ENCODE peak calls at places on chromosomes 13 and 19, in nine cellular contexts. S is stimulated activated CD4-positive, alpha-beta T cell treated with anti-CD3 and anti-CD28 coated beads, Interleukin-2, amount 100 ng/mL, for 24 hours; P is RCC 7860; Q is GM03348; J is HFFc6; R is cardiac fibroblast; O is head of caudate nucleus; X is type B pancreatic cell; N is heart right ventricle. U is an unnamed sample.

GRCh38 chr19:33860691-33861090 is 64.0 kb downstream of the KCTD15 start:
- DNase-seq in J (no peak), N (no peak), X (peak; percentile 34), P (no peak), Q (no peak), S (no peak), O (no peak), R (no peak), U (no peak)

GRCh38 chr13:32650705-32651311 is 64.6 kb downstream of the PDS5B start:
- DNase-seq in R (peak; percentile 77), J (peak; percentile 46), X (no peak), S (peak; percentile 59), N (peak; percentile 53), O (no peak), Q (peak; percentile 58), P (peak; percentile 23), U (peak; percentile 61)

GRCh38 chr13:98054301-98054700 is 88.6 kb upstream of the FARP1 start:
- DNase-seq in J (no peak), Q (no peak), O (no peak), R (no peak), N (no peak), X (no peak), P (no peak), S (no peak), U (no peak)

GRCh38 chr19:10979950-10980349 is 19.1 kb downstream of the SMARCA4 start:
- DNase-seq in N (no peak), J (no peak), S (peak; percentile 19), X (no peak), P (no peak), R (no peak), O (peak; percentile 19), Q (no peak), U (no peak)

GRCh38 chr13:110283661-110284516 is 23.1 kb downstream of the COL4A1 start:
- DNase-seq in P (no peak), X (no peak), O (no peak), N (no peak), S (no peak), Q (peak; percentile 75), J (peak; percentile 45), R (peak; percentile 39), U (no peak)

GRCh38 chr19:609001-609340 is 19.3 kb downstream of the HCN2 start:
- DNase-seq in S (no peak), J (no peak), X (no peak), Q (no peak), N (no peak), R (no peak), O (peak; percentile 88), P (peak; percentile 55), U (peak; percentile 91)

GRCh38 chr13:102680842-102681725 is 13.8 kb downstream of the METTL21C start:
- DNase-seq in N (no peak), O (no peak), J (peak; percentile 23), S (no peak), R (peak; percentile 11), X (no peak), P (no peak), Q (peak; percentile 34), U (no peak)

GRCh38 chr19:57888107-57888493 is 737 bp downstream of the ZNF814 start:
- DNase-seq in J (no peak), P (no peak), S (no peak), O (no peak), Q (no peak), N (no peak), X (no peak), R (no peak), U (no peak)

GRCh38 chr19:35253316-35254286 is 4.8 kb downstream of the LSR start:
- DNase-seq in R (no peak), X (peak; percentile 40), S (no peak), O (no peak), J (no peak), P (no peak), Q (no peak), N (no peak), U (no peak)

GRCh38 chr19:29532097-29532496 is 6.3 kb downstream of the VSTM2B start:
- DNase-seq in N (no peak), O (peak; percentile 11), P (no peak), R (no peak), S (no peak), J (no peak), Q (no peak), X (no peak), U (no peak)

GRCh38 chr13:41428155-41428554 is 29.2 kb upstream of the RGCC start:
- DNase-seq in J (no peak), S (peak; percentile 39), R (no peak), X (no peak), P (no peak), O (peak; percentile 70), Q (peak; percentile 38), N (peak; percentile 6), U (peak; percentile 19)

GRCh38 chr13:37476874-37477273 is 121.7 kb downstream of the POSTN start:
- DNase-seq in P (no peak), O (no peak), S (no peak), X (no peak), J (peak; percentile 61), R (no peak), Q (peak; percentile 55), N (peak; percentile 15), U (no peak)

GRCh38 chr19:43634877-43635560 is 4.6 kb downstream of the CADM4 start:
- DNase-seq in N (no peak), X (no peak), Q (peak; percentile 33), O (peak; percentile 64), J (no peak), S (no peak), P (no peak), R (peak; percentile 29), U (peak; percentile 78)

GRCh38 chr19:42069619-42070293 is at the start of gene GRIK5:
- DNase-seq in O (no peak), P (no peak), X (no peak), Q (no peak), R (no peak), N (no peak), S (no peak), J (no peak), U (peak; percentile 29)

GRCh38 chr13:100392709-100393630 is 195.6 kb downstream of the GGACT start:
- DNase-seq in O (no peak), X (no peak), S (peak; percentile 61), J (peak; percentile 98), P (peak; percentile 88), Q (peak; percentile 92), N (peak; percentile 71), R (peak; percentile 99), U (no peak)

GRCh38 chr13:105936816-105937215 is 598.6 kb downstream of the EFNB2 start:
- DNase-seq in X (no peak), R (no peak), J (no peak), O (no peak), Q (no peak), N (no peak), P (no peak), S (no peak), U (no peak)

GRCh38 chr19:50341091-50341564 is 12.0 kb upstream of the KCNC3 start:
- DNase-seq in S (no peak), O (no peak), N (no peak), P (no peak), X (no peak), J (no peak), R (no peak), Q (no peak), U (no peak)

GRCh38 chr13:34128661-34129060 is 310.7 kb downstream of the RFC3 start:
- DNase-seq in R (no peak), P (no peak), S (no peak), O (no peak), X (no peak), Q (peak; percentile 8), J (peak; percentile 17), N (no peak), U (no peak)

GRCh38 chr13:113499936-113500335 is 9.4 kb upstream of the DCUN1D2 start:
- DNase-seq in N (no peak), J (peak; percentile 83), Q (no peak), P (no peak), R (no peak), X (no peak), O (no peak), S (no peak), U (no peak)

GRCh38 chr19:39684283-39684682 is 20.0 kb upstream of the LGALS14 start:
- DNase-seq in O (no peak), J (no peak), R (no peak), S (no peak), X (no peak), Q (no peak), N (no peak), P (no peak), U (no peak)

GRCh38 chr19:47723573-47723923 is 10.3 kb downstream of the EHD2 start:
- DNase-seq in N (no peak), J (peak; percentile 86), S (no peak), P (peak; percentile 41), X (no peak), O (no peak), Q (no peak), R (peak; percentile 93), U (no peak)

GRCh38 chr19:16244091-16244490 is 46.4 kb downstream of the AP1M1 start:
- DNase-seq in J (peak; percentile 46), X (no peak), O (no peak), R (peak; percentile 43), N (no peak), Q (peak; percentile 57), S (no peak), P (no peak), U (no peak)

GRCh38 chr13:98549006-98549727 is 27.7 kb downstream of the STK24 start:
- DNase-seq in O (no peak), X (no peak), S (no peak), N (no peak), R (peak; percentile 76), J (peak; percentile 88), Q (peak; percentile 82), P (no peak), U (no peak)

GRCh38 chr13:34777914-34778303 is 164.2 kb upstream of the NBEA start:
- DNase-seq in R (no peak), P (no peak), X (no peak), Q (no peak), O (no peak), J (no peak), S (no peak), N (no peak), U (no peak)

GRCh38 chr19:18223860-18224524 is 2.2 kb downstream of the PDE4C start:
- DNase-seq in Q (no peak), X (no peak), R (peak; percentile 24), N (peak; percentile 51), J (no peak), O (no peak), P (no peak), S (peak; percentile 53), U (no peak)

GRCh38 chr19:1355258-1355973 is 28.3 kb upstream of the NDUFS7 start:
- DNase-seq in N (no peak), X (no peak), P (no peak), R (peak; percentile 39), S (peak; percentile 26), Q (peak; percentile 44), J (no peak), O (peak; percentile 39), U (peak; percentile 75)